ENCODE peak calls at places on chromosomes 12 and 14, in four cellular contexts. One of them, this sample, is unnamed.

GRCh38 chr12:131333136-131333535 is 377.8 kb upstream of the SFSWAP start:
- DNase-seq in H9: no peak
- DNase-seq in IMR-90: no peak
- DNase-seq in H1: no peak
- DNase-seq in this sample: no peak

GRCh38 chr14:34649344-34649743 is 19.4 kb upstream of the SNX6 start:
- DNase-seq in H9: no peak
- DNase-seq in H1: no peak
- DNase-seq in IMR-90: peak
- DNase-seq in this sample: no peak

GRCh38 chr12:40145896-40146295 is 40.0 kb upstream of the SLC2A13 start:
- DNase-seq in H9: no peak
- DNase-seq in IMR-90: no peak
- DNase-seq in H1: no peak
- DNase-seq in this sample: peak

GRCh38 chr14:32361674-32362073 is 32.6 kb downstream of the AKAP6 start:
- DNase-seq in IMR-90: no peak
- DNase-seq in H9: no peak
- DNase-seq in H1: no peak
- DNase-seq in this sample: no peak

GRCh38 chr14:104425763-104426691 is 153.5 kb upstream of the C14orf180 start:
- DNase-seq in H9: no peak
- DNase-seq in H1: no peak
- DNase-seq in IMR-90: no peak
- DNase-seq in this sample: no peak

GRCh38 chr12:108342985-108343384 is 3.9 kb upstream of the CMKLR1 start:
- DNase-seq in H9: no peak
- DNase-seq in IMR-90: no peak
- DNase-seq in H1: no peak
- DNase-seq in this sample: no peak

GRCh38 chr12:9866786-9867379 is 2.3 kb downstream of the CLEC2B start:
- DNase-seq in H9: no peak
- DNase-seq in IMR-90: no peak
- DNase-seq in H1: no peak
- DNase-seq in this sample: no peak

GRCh38 chr12:86634706-86635410 is 378.7 kb upstream of the MGAT4C start:
- DNase-seq in H1: no peak
- DNase-seq in IMR-90: peak
- DNase-seq in H9: no peak
- DNase-seq in this sample: no peak

GRCh38 chr12:101925935-101926334 is 48.6 kb downstream of the DRAM1 start:
- DNase-seq in H1: no peak
- DNase-seq in H9: no peak
- DNase-seq in IMR-90: no peak
- DNase-seq in this sample: no peak

GRCh38 chr14:77124345-77125274 is 17.0 kb downstream of the ZDHHC22 start:
- DNase-seq in H9: peak
- DNase-seq in H1: no peak
- DNase-seq in IMR-90: peak
- DNase-seq in this sample: peak

GRCh38 chr12:115451785-115452736 is 768.1 kb upstream of the TBX3 start:
- DNase-seq in IMR-90: peak
- DNase-seq in H9: peak
- DNase-seq in H1: no peak
- DNase-seq in this sample: peak
- H4K5ac ChIP-seq in IMR-90: no peak
- H4K5ac ChIP-seq in H9: no peak
- H4K5ac ChIP-seq in H1: no peak
- H4K5ac ChIP-seq in this sample: no peak

GRCh38 chr14:72578514-72578913 is 315.4 kb downstream of the DPF3 start:
- DNase-seq in H9: no peak
- DNase-seq in IMR-90: no peak
- DNase-seq in H1: no peak
- DNase-seq in this sample: no peak

GRCh38 chr14:72574687-72575086 is 319.2 kb downstream of the DPF3 start:
- DNase-seq in H9: no peak
- DNase-seq in H1: no peak
- DNase-seq in IMR-90: no peak
- DNase-seq in this sample: no peak

GRCh38 chr14:72576258-72576657 is 317.6 kb downstream of the DPF3 start:
- DNase-seq in H9: no peak
- DNase-seq in IMR-90: peak
- DNase-seq in H1: no peak
- DNase-seq in this sample: no peak

GRCh38 chr14:72573725-72574426 is 320.0 kb downstream of the DPF3 start:
- DNase-seq in H9: no peak
- DNase-seq in IMR-90: no peak
- DNase-seq in H1: no peak
- DNase-seq in this sample: no peak

DNA sequence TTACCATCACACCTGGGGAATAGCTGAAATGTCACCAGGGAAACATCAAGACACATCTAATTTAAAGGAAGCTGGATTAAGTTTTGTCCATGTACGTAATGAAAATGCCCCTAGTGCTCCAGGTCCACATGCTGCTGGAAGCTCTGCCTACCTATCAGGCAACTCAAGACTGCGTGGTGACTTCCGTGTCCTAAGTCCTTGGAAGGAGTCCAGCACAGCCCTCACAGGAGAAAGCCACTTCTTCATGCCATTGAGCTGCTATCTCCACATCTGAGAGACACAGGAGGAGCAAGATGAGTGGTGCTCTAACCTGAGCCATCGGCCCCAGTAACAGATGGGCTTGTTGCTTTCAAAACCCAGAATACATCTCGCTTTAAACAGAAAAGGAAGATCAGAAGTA is 316.4 kb downstream of the DPF3 start:
- DNase-seq in H1: no peak
- DNase-seq in H9: no peak
- DNase-seq in IMR-90: no peak
- DNase-seq in this sample: no peak
- H3K4me2 ChIP-seq in H1: no peak
- H3K4me2 ChIP-seq in H9: no peak
- H3K4me2 ChIP-seq in IMR-90: no peak
- H3K4me2 ChIP-seq in this sample: no peak

GRCh38 chr14:65821224-65821753 is 408.8 kb downstream of the FUT8 start:
- DNase-seq in H1: no peak
- DNase-seq in H9: no peak
- DNase-seq in IMR-90: no peak
- DNase-seq in this sample: no peak

GRCh38 chr14:65824978-65825299 is 412.4 kb downstream of the FUT8 start:
- DNase-seq in H1: no peak
- DNase-seq in H9: no peak
- DNase-seq in IMR-90: no peak
- DNase-seq in this sample: no peak

GRCh38 chr14:65826946-65827345 is 414.4 kb downstream of the FUT8 start:
- DNase-seq in H9: no peak
- DNase-seq in IMR-90: no peak
- DNase-seq in H1: no peak
- DNase-seq in this sample: peak

GRCh38 chr14:65827520-65827919 is 415.0 kb downstream of the FUT8 start:
- DNase-seq in IMR-90: no peak
- DNase-seq in H1: no peak
- DNase-seq in H9: no peak
- DNase-seq in this sample: no peak

DNA sequence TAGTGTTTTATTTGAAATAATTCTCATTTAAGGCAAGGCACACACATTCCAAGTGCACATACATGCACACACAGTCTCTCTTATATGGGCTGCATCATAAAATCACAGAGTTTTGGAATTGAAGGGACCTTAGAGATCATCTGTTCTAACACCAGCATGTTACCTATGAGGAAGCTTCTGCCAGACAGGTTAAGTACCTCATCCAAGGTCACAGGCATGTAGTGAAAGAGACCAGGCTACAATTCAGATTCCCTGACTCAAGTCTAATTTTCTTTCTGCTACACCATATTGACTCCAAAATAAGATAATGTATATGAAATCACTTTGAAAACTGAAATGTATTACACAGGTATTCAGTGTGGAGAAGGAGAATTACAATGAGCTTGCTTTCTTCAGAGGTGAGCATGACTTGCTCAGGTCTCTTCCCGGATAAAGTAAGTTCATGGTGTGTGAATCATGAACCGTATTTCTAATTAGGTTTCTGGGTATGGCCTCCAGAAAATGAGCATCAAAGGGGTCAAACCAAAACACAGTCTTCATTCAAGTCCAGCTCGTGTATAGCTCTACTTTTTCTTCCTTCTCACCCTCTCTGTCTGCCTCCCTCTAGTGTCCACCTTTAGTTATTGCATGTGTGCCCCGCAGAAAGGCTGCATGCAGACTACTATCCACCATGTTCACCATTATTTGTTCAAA is 411.9 kb downstream of the FUT8 start:
- DNase-seq in H1: no peak
- DNase-seq in IMR-90: peak
- DNase-seq in H9: peak
- DNase-seq in this sample: peak
- H4K5ac ChIP-seq in H1: no peak
- H4K5ac ChIP-seq in IMR-90: no peak
- H4K5ac ChIP-seq in H9: no peak
- H4K5ac ChIP-seq in this sample: no peak

GRCh38 chr12:27511723-27512045 is 12.3 kb upstream of the PPFIBP1 start:
- DNase-seq in H9: no peak
- DNase-seq in IMR-90: no peak
- DNase-seq in H1: no peak
- DNase-seq in this sample: no peak
- H3K4me2 ChIP-seq in H9: no peak
- H3K4me2 ChIP-seq in IMR-90: peak
- H3K4me2 ChIP-seq in H1: no peak
- H3K4me2 ChIP-seq in this sample: no peak

GRCh38 chr12:94649349-94650142 is 811 bp downstream of the TMCC3 start:
- DNase-seq in IMR-90: peak
- DNase-seq in H1: no peak
- DNase-seq in H9: peak
- DNase-seq in this sample: peak
- H4K5ac ChIP-seq in IMR-90: no peak
- H4K5ac ChIP-seq in H1: no peak
- H4K5ac ChIP-seq in H9: no peak
- H4K5ac ChIP-seq in this sample: no peak

GRCh38 chr12:123062682-123063426 is 82.4 kb downstream of the ARL6IP4 start:
- DNase-seq in IMR-90: peak
- DNase-seq in H9: no peak
- DNase-seq in H1: no peak
- DNase-seq in this sample: no peak
- H3K4me2 ChIP-seq in IMR-90: no peak
- H3K4me2 ChIP-seq in H9: no peak
- H3K4me2 ChIP-seq in H1: no peak
- H3K4me2 ChIP-seq in this sample: no peak

GRCh38 chr14:96975116-96975515 is 177.9 kb downstream of the VRK1 start:
- DNase-seq in H1: no peak
- DNase-seq in H9: no peak
- DNase-seq in IMR-90: no peak
- DNase-seq in this sample: no peak
- H4K5ac ChIP-seq in H1: no peak
- H4K5ac ChIP-seq in H9: no peak
- H4K5ac ChIP-seq in IMR-90: no peak
- H4K5ac ChIP-seq in this sample: no peak

GRCh38 chr14:52312872-52313492 is 1.1 kb upstream of the PTGER2 start:
- DNase-seq in H9: no peak
- DNase-seq in IMR-90: peak
- DNase-seq in H1: no peak
- DNase-seq in this sample: no peak
- H3K4me2 ChIP-seq in H9: peak
- H3K4me2 ChIP-seq in IMR-90: peak
- H3K4me2 ChIP-seq in H1: peak
- H3K4me2 ChIP-seq in this sample: no peak

This sample was measured in mesendoderm.